ENCODE peak calls at places on chromosome 12, in four cellular contexts. U is Caco-2, O is colonic mucosa, R is MG63. Y is an unnamed sample. For H3K9me3, the result is how much of the 10 kb centered on the place peaks cover.

GRCh38 chr12:110277705-110278104 is 3.3 kb upstream of the ATP2A2 start:
- DNase-seq in U (no peak), O (no peak), R (no peak), Y (no peak)

GRCh38 chr12:132444957-132445883 is 44.7 kb upstream of the FBRSL1 start:
- DNase-seq in U (no peak), R (no peak), O (peak), Y (peak)

GRCh38 chr12:19288603-19289244 is 150.6 kb upstream of the AEBP2 start:
- DNase-seq in R (no peak), U (no peak), O (no peak), Y (no peak)

GRCh38 chr12:21434704-21435103 is 2.8 kb upstream of the PYROXD1 start:
- DNase-seq in U (no peak), O (no peak), R (no peak), Y (no peak)

GRCh38 chr12:30796508-30796780 is 41.7 kb upstream of the CAPRIN2 start:
- DNase-seq in R (peak), U (peak), O (no peak), Y (peak)

GRCh38 chr12:28568083-28568482 is 377.8 kb downstream of the CCDC91 start:
- DNase-seq in O (no peak), R (peak), U (no peak), Y (no peak)

GRCh38 chr12:26692417-26692816 is 140.6 kb downstream of the ITPR2 start:
- DNase-seq in U (no peak), R (no peak), O (no peak), Y (no peak)

GRCh38 chr12:111705672-111706071 is 19.8 kb downstream of the ACAD10 start:
- DNase-seq in R (no peak), U (no peak), O (no peak), Y (no peak)

GRCh38 chr12:115172521-115172920 is 488.5 kb upstream of the TBX3 start:
- DNase-seq in R (peak), U (no peak), O (no peak), Y (no peak)

GRCh38 chr12:110002691-110003515 is 3.7 kb downstream of the ANKRD13A start:
- DNase-seq in R (no peak), O (no peak), U (no peak), Y (no peak)

GRCh38 chr12:22759769-22760674 is 135.1 kb downstream of the ETNK1 start:
- DNase-seq in U (no peak), O (no peak), R (no peak), Y (no peak)

GRCh38 chr12:115407036-115407435 is 723.1 kb upstream of the TBX3 start:
- DNase-seq in U (no peak), R (no peak), O (no peak), Y (no peak)

GRCh38 chr12:12266389-12266872 is 413 bp downstream of the LRP6 start:
- DNase-seq in U (no peak), R (no peak), O (peak), Y (no peak)

GRCh38 chr12:121905746-121906145 is 12.6 kb upstream of the CFAP251 start:
- DNase-seq in R (no peak), U (no peak), O (no peak), Y (no peak)

GRCh38 chr12:11786638-11787365 is 137.3 kb downstream of the ETV6 start:
- DNase-seq in U (no peak), R (no peak), O (no peak), Y (no peak)

GRCh38 chr12:47507221-47507620 is 198.6 kb downstream of the RPAP3 start:
- DNase-seq in R (peak), O (no peak), U (no peak), Y (no peak)

GRCh38 chr12:69620921-69621320 is 10.2 kb upstream of the LRRC10 start:
- DNase-seq in R (no peak), U (no peak), O (no peak), Y (no peak)

GRCh38 chr12:64826234-64826633 is 1.8 kb downstream of the TBC1D30 start:
- DNase-seq in O (peak), U (no peak), R (peak), Y (peak)

GRCh38 chr12:30098677-30099076 is 314.9 kb upstream of the TMTC1 start:
- DNase-seq in R (no peak), U (no peak), O (no peak), Y (no peak)

GRCh38 chr12:115508990-115509389 is 768.5 kb downstream of the MED13L start:
- DNase-seq in U (no peak), R (no peak), O (no peak), Y (no peak)

GRCh38 chr12:64169999-64170398 is 52.1 kb downstream of the KICS2 start:
- DNase-seq in R (no peak), O (no peak), U (no peak), Y (no peak)

GRCh38 chr12:39831587-39832315 is 212.1 kb upstream of the ABCD2 start:
- DNase-seq in R (no peak), U (no peak), O (no peak), Y (no peak)

GRCh38 chr12:66596189-66596588 is 82.7 kb downstream of the GRIP1 start:
- DNase-seq in R (no peak), U (no peak), O (no peak), Y (no peak)

GRCh38 chr12:93892431-93893210 is 215.4 kb downstream of the CRADD start:
- DNase-seq in U (no peak), O (no peak), R (no peak), Y (no peak)

GRCh38 chr12:112107306-112107705 is 1.3 kb downstream of the NAA25 start:
- DNase-seq in R (no peak), O (no peak), U (no peak), Y (no peak)

GRCh38 chr12:9143137-9143536 is 27.4 kb upstream of the A2M start:
- DNase-seq in O (no peak), R (no peak), U (no peak), Y (no peak)

GRCh38 chr12:101055940-101056339 is 154.1 kb downstream of the SLC5A8 start:
- DNase-seq in O (no peak), U (no peak), R (no peak), Y (no peak)

GRCh38 chr12:96516472-96517417 is 27.4 kb downstream of the CFAP54 start:
- DNase-seq in U (peak), O (peak), R (peak), Y (no peak)

GRCh38 chr12:80033457-80033856 is 65.9 kb upstream of the OTOGL start:
- DNase-seq in U (no peak), O (no peak), R (peak), Y (no peak)

GRCh38 chr12:105706321-105706972 is 376.0 kb downstream of the C12orf75 start:
- DNase-seq in U (no peak), O (no peak), R (peak), Y (no peak)

GRCh38 chr12:83826112-83826511 is 1086.5 kb downstream of the SLC6A15 start:
- DNase-seq in U (peak), R (peak), O (peak), Y (no peak)

GRCh38 chr12:26318661-26319068 is 123.3 kb downstream of the SSPN start:
- DNase-seq in O (peak), U (peak), R (peak), Y (peak)

DNA sequence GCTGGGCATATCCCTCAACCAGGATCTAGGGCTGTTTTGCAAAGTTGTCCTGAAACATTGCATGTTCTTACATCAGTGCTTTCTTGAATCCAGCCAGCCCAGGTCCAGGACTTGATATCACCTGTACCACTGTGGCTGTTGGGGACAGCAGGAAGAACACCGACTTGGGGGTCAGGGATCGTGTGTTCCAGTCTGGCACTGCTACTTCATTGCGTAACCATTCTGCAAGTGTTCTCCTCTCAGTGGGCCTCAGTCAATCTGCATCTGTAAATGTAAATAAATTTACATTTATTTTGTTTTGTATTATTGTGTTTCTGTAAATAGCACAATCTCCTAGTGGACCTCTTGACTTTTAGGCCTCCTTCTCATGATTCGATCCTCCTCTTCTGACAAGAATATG is 167.3 kb downstream of the SUDS3 start:
- DNase-seq in R (no peak), U (no peak), O (no peak), Y (no peak)
- H3K9me3 ChIP-seq in R (under half), U (under half), O (under half), Y (under half)

DNA sequence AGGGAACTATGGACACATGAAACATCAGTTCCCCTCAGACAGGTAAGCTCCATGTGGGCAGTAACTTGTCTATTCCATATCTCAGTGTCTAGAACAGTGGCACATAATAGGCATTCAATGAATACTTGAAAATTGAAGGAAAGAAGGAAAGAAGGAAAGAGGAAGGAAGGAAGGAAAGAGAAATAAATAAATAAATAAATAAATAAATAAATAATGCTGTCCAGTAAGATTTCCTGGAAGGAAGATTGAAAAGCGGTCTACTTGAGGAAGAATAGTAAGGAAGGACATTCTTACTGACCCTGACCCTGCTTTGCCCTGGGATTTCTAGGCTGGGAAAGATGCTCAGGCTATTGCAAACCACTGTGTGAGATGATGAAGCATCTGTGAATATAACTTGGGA is 91.5 kb downstream of the PTPRR start:
- DNase-seq in U (no peak), R (no peak), O (no peak), Y (no peak)
- H3K9me3 ChIP-seq in U (under half), R (under half), O (under half), Y (under half)

DNA sequence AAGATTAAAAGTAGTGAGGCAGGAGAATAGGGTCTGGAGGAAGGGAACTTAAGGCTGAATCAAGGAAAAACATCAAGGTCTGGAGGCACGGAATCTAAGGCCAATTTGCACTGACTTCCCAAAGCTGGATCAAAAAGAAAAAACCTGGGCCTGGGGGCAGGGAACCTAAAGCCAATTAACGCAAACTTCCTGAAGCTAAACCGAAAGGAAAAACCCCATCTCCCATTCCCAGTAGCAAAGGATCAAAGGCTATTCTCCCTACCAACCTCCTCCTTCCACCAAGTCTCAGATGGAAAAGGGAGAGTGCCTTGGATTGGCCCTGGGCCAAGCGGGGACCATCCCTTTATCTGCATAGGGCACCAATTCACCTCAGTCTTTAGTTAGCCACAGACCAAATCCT is 384.2 kb downstream of the GRIN2B start:
- DNase-seq in U (no peak), R (no peak), O (no peak), Y (no peak)
- H3K9me3 ChIP-seq in U (under half), R (under half), O (under half), Y (under half)

DNA sequence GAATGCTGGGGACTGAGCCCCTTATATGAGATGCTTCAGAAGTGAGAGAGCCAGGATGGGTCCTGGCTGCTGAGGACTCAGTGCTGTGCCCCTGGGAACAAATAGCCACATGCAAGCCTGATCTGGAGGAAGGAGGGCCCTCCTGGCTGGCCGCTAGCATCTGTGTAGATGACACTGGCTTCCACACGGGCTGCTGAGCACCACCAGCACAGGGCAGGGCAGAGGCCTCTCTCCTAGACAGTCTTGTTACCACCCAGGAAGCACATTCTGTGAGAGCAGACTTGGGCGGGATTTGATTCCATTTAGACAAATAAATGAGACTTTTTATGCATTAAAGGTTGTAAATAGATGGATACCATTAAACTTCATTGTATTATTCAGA is 48.0 kb downstream of the ZNF664 start:
- DNase-seq in U (no peak), O (no peak), R (no peak), Y (no peak)
- H3K9me3 ChIP-seq in U (under half), O (under half), R (under half), Y (under half)

GRCh38 chr12:130083746-130084145 is 78.5 kb upstream of the FZD10 start:
- DNase-seq in U (no peak), R (no peak), O (no peak), Y (no peak)
- H3K9me3 ChIP-seq in U (under half), R (under half), O (under half), Y (under half)

GRCh38 chr12:34376133-34376799 is 354.0 kb downstream of the ALG10 start:
- DNase-seq in U (no peak), R (no peak), O (no peak), Y (no peak)
- H3K9me3 ChIP-seq in U (under half), R (under half), O (under half), Y (half or more)

GRCh38 chr12:34604227-34604626 is 581.9 kb downstream of the ALG10 start:
- DNase-seq in U (no peak), R (no peak), O (no peak), Y (peak)
- H3K9me3 ChIP-seq in U (half or more), R (under half), O (under half), Y (half or more)

GRCh38 chr12:127161466-127161865 is 1105.5 kb upstream of the TMEM132C start:
- DNase-seq in R (no peak), U (no peak), O (no peak), Y (no peak)
- H3K9me3 ChIP-seq in R (under half), U (under half), O (under half), Y (under half)